ENCODE peak calls at places on chromosomes 5 and 9, in five cellular contexts. One of them, this sample, is unnamed.
A peak's percentile ranks its signal among the peaks of the same experiment; 100 is the strongest.

GRCh38 chr9:133131506-133131905 is 10.5 kb upstream of the RALGDS start:
- DNase-seq in heart right ventricle: no peak
- DNase-seq in left lung: no peak
- DNase-seq in A549: no peak
- DNase-seq in fibroblast of pulmonary artery: no peak
- DNase-seq in this sample: no peak

GRCh38 chr9:77883846-77884771 is 147.5 kb downstream of the GNAQ start:
- DNase-seq in heart right ventricle: no peak
- DNase-seq in left lung: no peak
- DNase-seq in A549: no peak
- DNase-seq in fibroblast of pulmonary artery: peak; percentile 51
- DNase-seq in this sample: no peak

GRCh38 chr5:55172937-55173695 is at the start of gene CDC20B:
- DNase-seq in heart right ventricle: peak; percentile 76
- DNase-seq in left lung: peak; percentile 61
- DNase-seq in A549: peak; percentile 68
- DNase-seq in fibroblast of pulmonary artery: peak; percentile 65
- DNase-seq in this sample: no peak

GRCh38 chr9:82273121-82273520 is 284.5 kb downstream of the SPATA31D1 start:
- DNase-seq in heart right ventricle: no peak
- DNase-seq in left lung: no peak
- DNase-seq in A549: no peak
- DNase-seq in fibroblast of pulmonary artery: no peak
- DNase-seq in this sample: no peak

GRCh38 chr9:12817702-12818101 is 42.9 kb downstream of the LURAP1L start:
- DNase-seq in heart right ventricle: peak; percentile 11
- DNase-seq in left lung: peak; percentile 56
- DNase-seq in A549: peak; percentile 95
- DNase-seq in fibroblast of pulmonary artery: peak; percentile 43
- DNase-seq in this sample: no peak

GRCh38 chr5:67235399-67236110 is 39.0 kb upstream of the CD180 start:
- DNase-seq in heart right ventricle: no peak
- DNase-seq in left lung: no peak
- DNase-seq in A549: no peak
- DNase-seq in fibroblast of pulmonary artery: no peak
- DNase-seq in this sample: no peak

GRCh38 chr5:171092194-171092593 is 216.9 kb upstream of the TLX3 start:
- DNase-seq in heart right ventricle: no peak
- DNase-seq in left lung: no peak
- DNase-seq in A549: peak; percentile 3
- DNase-seq in fibroblast of pulmonary artery: peak; percentile 78
- DNase-seq in this sample: no peak

GRCh38 chr5:14263700-14264099 is 120.6 kb downstream of the TRIO start:
- DNase-seq in heart right ventricle: no peak
- DNase-seq in left lung: no peak
- DNase-seq in A549: no peak
- DNase-seq in fibroblast of pulmonary artery: no peak
- DNase-seq in this sample: no peak

GRCh38 chr5:132469380-132470372 is 20.9 kb downstream of the IRF1 start:
- DNase-seq in heart right ventricle: no peak
- DNase-seq in left lung: peak; percentile 17
- DNase-seq in A549: no peak
- DNase-seq in fibroblast of pulmonary artery: peak; percentile 33
- DNase-seq in this sample: no peak

GRCh38 chr9:108834959-108835696 is 20.7 kb downstream of the ACTL7B start:
- DNase-seq in heart right ventricle: no peak
- DNase-seq in left lung: no peak
- DNase-seq in A549: no peak
- DNase-seq in fibroblast of pulmonary artery: peak; percentile 10
- DNase-seq in this sample: no peak

GRCh38 chr5:143931389-143931984 is 119.5 kb downstream of the HMHB1 start:
- DNase-seq in heart right ventricle: no peak
- DNase-seq in left lung: no peak
- DNase-seq in A549: no peak
- DNase-seq in fibroblast of pulmonary artery: no peak
- DNase-seq in this sample: no peak

GRCh38 chr5:168647083-168647482 is 67.9 kb upstream of the PANK3 start:
- DNase-seq in heart right ventricle: no peak
- DNase-seq in left lung: no peak
- DNase-seq in A549: peak; percentile 70
- DNase-seq in fibroblast of pulmonary artery: no peak
- DNase-seq in this sample: peak; percentile 43

GRCh38 chr5:43601454-43602260 is 1.3 kb upstream of the NNT start:
- DNase-seq in heart right ventricle: no peak
- DNase-seq in left lung: no peak
- DNase-seq in A549: no peak
- DNase-seq in fibroblast of pulmonary artery: peak; percentile 27
- DNase-seq in this sample: no peak

GRCh38 chr9:3650994-3651622 is 125.3 kb upstream of the RFX3 start:
- DNase-seq in heart right ventricle: no peak
- DNase-seq in left lung: no peak
- DNase-seq in A549: no peak
- DNase-seq in fibroblast of pulmonary artery: no peak
- DNase-seq in this sample: no peak

GRCh38 chr5:142235050-142235797 is 89.6 kb downstream of the SPRY4 start:
- DNase-seq in heart right ventricle: no peak
- DNase-seq in left lung: no peak
- DNase-seq in A549: no peak
- DNase-seq in fibroblast of pulmonary artery: peak; percentile 19
- DNase-seq in this sample: no peak

GRCh38 chr5:88675159-88675757 is 207.7 kb downstream of the MEF2C start:
- DNase-seq in heart right ventricle: no peak
- DNase-seq in left lung: no peak
- DNase-seq in A549: no peak
- DNase-seq in fibroblast of pulmonary artery: no peak
- DNase-seq in this sample: no peak

GRCh38 chr5:180683523-180683922 is 34.1 kb upstream of the FLT4 start:
- DNase-seq in heart right ventricle: no peak
- DNase-seq in left lung: no peak
- DNase-seq in A549: no peak
- DNase-seq in fibroblast of pulmonary artery: no peak
- DNase-seq in this sample: no peak

GRCh38 chr9:28868224-28868623 is 1294.9 kb upstream of the C9orf72 start:
- DNase-seq in heart right ventricle: no peak
- DNase-seq in left lung: no peak
- DNase-seq in A549: no peak
- DNase-seq in fibroblast of pulmonary artery: no peak
- DNase-seq in this sample: no peak

GRCh38 chr5:112616812-112617547 is 120.7 kb upstream of the APC start:
- DNase-seq in heart right ventricle: no peak
- DNase-seq in left lung: no peak
- DNase-seq in A549: no peak
- DNase-seq in fibroblast of pulmonary artery: no peak
- DNase-seq in this sample: no peak

GRCh38 chr5:91499943-91500531 is 116.9 kb upstream of the ARRDC3 start:
- DNase-seq in heart right ventricle: no peak
- DNase-seq in left lung: no peak
- DNase-seq in A549: peak; percentile 42
- DNase-seq in fibroblast of pulmonary artery: peak; percentile 69
- DNase-seq in this sample: peak; percentile 29

GRCh38 chr9:127749090-127749787 is 14.1 kb upstream of the TOR2A start:
- DNase-seq in heart right ventricle: no peak
- DNase-seq in left lung: no peak
- DNase-seq in A549: no peak
- DNase-seq in fibroblast of pulmonary artery: no peak
- DNase-seq in this sample: no peak

GRCh38 chr5:146338774-146339714 is at the start of gene POU4F3:
- DNase-seq in heart right ventricle: no peak
- DNase-seq in left lung: no peak
- DNase-seq in A549: peak; percentile 23
- DNase-seq in fibroblast of pulmonary artery: no peak
- DNase-seq in this sample: no peak

GRCh38 chr5:57539281-57539701 is 56.7 kb upstream of the ACTBL2 start:
- DNase-seq in heart right ventricle: no peak
- DNase-seq in left lung: no peak
- DNase-seq in A549: no peak
- DNase-seq in fibroblast of pulmonary artery: no peak
- DNase-seq in this sample: peak; percentile 88

GRCh38 chr9:113929634-113930092 is 53.6 kb downstream of the ZNF618 start:
- DNase-seq in heart right ventricle: no peak
- DNase-seq in left lung: no peak
- DNase-seq in A549: no peak
- DNase-seq in fibroblast of pulmonary artery: peak; percentile 89
- DNase-seq in this sample: peak; percentile 17

GRCh38 chr5:55096860-55097259 is 5.6 kb upstream of the GZMA start:
- DNase-seq in heart right ventricle: no peak
- DNase-seq in left lung: no peak
- DNase-seq in A549: no peak
- DNase-seq in fibroblast of pulmonary artery: no peak
- DNase-seq in this sample: no peak

GRCh38 chr9:69079186-69079585 is 43.6 kb downstream of the FXN start:
- DNase-seq in heart right ventricle: no peak
- DNase-seq in left lung: no peak
- DNase-seq in A549: no peak
- DNase-seq in fibroblast of pulmonary artery: no peak
- DNase-seq in this sample: no peak

GRCh38 chr5:74299833-74300232 is 340.7 kb downstream of the ENC1 start:
- DNase-seq in heart right ventricle: no peak
- DNase-seq in left lung: no peak
- DNase-seq in A549: no peak
- DNase-seq in fibroblast of pulmonary artery: no peak
- DNase-seq in this sample: no peak

GRCh38 chr5:74304536-74304935 is 336.0 kb downstream of the ENC1 start:
- DNase-seq in heart right ventricle: no peak
- DNase-seq in left lung: no peak
- DNase-seq in A549: no peak
- DNase-seq in fibroblast of pulmonary artery: no peak
- DNase-seq in this sample: no peak

GRCh38 chr5:74303575-74303974 is 337.0 kb downstream of the ENC1 start:
- DNase-seq in heart right ventricle: no peak
- DNase-seq in left lung: no peak
- DNase-seq in A549: no peak
- DNase-seq in fibroblast of pulmonary artery: peak; percentile 42
- DNase-seq in this sample: no peak

GRCh38 chr5:74296685-74297084 is 343.8 kb downstream of the ENC1 start:
- DNase-seq in heart right ventricle: no peak
- DNase-seq in left lung: no peak
- DNase-seq in A549: no peak
- DNase-seq in fibroblast of pulmonary artery: peak; percentile 76
- DNase-seq in this sample: no peak

DNA sequence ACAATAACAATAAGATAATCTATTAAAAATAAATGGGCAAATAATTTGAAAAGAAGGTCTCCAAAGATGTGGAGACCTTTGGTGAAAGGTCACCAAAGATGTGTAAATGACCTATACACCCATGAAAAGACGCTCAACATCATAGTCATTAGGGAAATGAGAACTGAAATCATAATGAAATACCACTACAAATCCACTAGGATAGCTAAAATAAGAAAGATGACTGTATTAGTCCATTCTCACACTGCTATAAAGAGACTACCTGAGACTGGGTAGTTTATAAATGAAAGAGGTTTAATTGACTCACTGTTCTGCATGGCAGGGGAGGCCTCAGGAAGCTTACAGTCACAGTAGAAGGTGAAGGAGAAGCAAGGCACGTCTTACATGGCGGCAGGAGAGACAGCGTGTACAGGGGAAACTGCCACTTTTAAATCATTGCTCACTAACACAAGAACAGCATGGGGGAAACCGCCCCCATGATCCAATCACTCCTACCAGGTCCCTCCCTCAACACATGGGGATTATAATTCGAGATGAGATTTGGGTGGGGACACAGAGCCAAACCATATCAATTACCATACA is 339.6 kb downstream of the ENC1 start:
- DNase-seq in heart right ventricle: no peak
- DNase-seq in left lung: no peak
- DNase-seq in A549: no peak
- DNase-seq in fibroblast of pulmonary artery: no peak
- DNase-seq in this sample: no peak
- TF ChIP-seq CTCF in heart right ventricle: no peak
- TF ChIP-seq CTCF in left lung: no peak
- TF ChIP-seq CTCF in A549: no peak
- TF ChIP-seq CTCF in fibroblast of pulmonary artery: no peak
- TF ChIP-seq CTCF in this sample: no peak

DNA sequence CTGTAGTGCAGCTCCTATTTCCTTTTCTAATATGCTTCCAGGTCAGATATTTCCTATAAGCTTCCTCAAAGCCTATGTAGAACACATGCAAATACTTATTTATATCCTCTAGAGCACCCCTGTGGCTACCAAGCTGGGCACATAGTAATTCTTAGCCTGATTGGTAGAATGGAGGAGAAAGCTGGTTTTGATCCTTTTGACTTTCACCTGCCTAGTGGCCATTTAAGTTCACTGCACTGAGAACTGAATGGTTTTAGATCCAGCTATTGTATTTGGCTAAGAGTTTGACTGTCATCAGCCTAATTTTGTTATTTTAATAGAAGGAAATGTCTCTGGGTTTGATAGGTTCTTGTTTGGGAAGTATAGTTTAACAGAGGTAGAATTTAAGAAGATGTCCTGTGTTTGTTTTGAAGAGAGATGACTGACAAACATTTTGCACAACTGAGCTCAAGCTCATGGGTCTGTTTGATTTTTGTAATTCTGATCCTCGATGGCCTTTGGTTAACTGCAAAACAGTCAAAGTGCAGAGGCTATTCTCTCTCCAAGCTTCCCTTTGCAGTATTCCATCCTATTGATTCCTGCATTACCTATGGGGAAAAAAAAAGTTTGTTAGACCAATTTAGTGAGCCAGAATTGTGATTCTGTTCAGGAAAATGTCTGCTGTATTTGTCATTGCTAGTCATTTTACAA is 85.4 kb downstream of the KCNN2 start:
- DNase-seq in heart right ventricle: no peak
- DNase-seq in left lung: no peak
- DNase-seq in A549: peak; percentile 11
- DNase-seq in fibroblast of pulmonary artery: peak; percentile 6
- DNase-seq in this sample: no peak
- TF ChIP-seq CTCF in heart right ventricle: no peak
- TF ChIP-seq CTCF in left lung: no peak
- TF ChIP-seq CTCF in A549: no peak
- TF ChIP-seq CTCF in fibroblast of pulmonary artery: peak; percentile 30
- TF ChIP-seq CTCF in this sample: no peak

GRCh38 chr9:26811106-26811505 is 81.5 kb downstream of the CAAP1 start:
- DNase-seq in heart right ventricle: no peak
- DNase-seq in left lung: no peak
- DNase-seq in A549: no peak
- DNase-seq in fibroblast of pulmonary artery: peak; percentile 1
- DNase-seq in this sample: no peak
- TF ChIP-seq CTCF in heart right ventricle: no peak
- TF ChIP-seq CTCF in left lung: no peak
- TF ChIP-seq CTCF in A549: no peak
- TF ChIP-seq CTCF in fibroblast of pulmonary artery: no peak
- TF ChIP-seq CTCF in this sample: no peak

GRCh38 chr9:89493181-89493580 is 4.7 kb downstream of the SEMA4D start:
- DNase-seq in heart right ventricle: no peak
- DNase-seq in left lung: no peak
- DNase-seq in A549: no peak
- DNase-seq in fibroblast of pulmonary artery: no peak
- DNase-seq in this sample: no peak

GRCh38 chr9:89495824-89496555 is 1.9 kb downstream of the SEMA4D start:
- DNase-seq in heart right ventricle: no peak
- DNase-seq in left lung: no peak
- DNase-seq in A549: no peak
- DNase-seq in fibroblast of pulmonary artery: no peak
- DNase-seq in this sample: no peak

GRCh38 chr9:89493671-89494070 is 4.2 kb downstream of the SEMA4D start:
- DNase-seq in heart right ventricle: no peak
- DNase-seq in left lung: no peak
- DNase-seq in A549: no peak
- DNase-seq in fibroblast of pulmonary artery: no peak
- DNase-seq in this sample: no peak

GRCh38 chr9:89492586-89492985 is 5.3 kb downstream of the SEMA4D start:
- DNase-seq in heart right ventricle: no peak
- DNase-seq in left lung: no peak
- DNase-seq in A549: no peak
- DNase-seq in fibroblast of pulmonary artery: no peak
- DNase-seq in this sample: no peak

GRCh38 chr9:89494199-89494598 is 3.7 kb downstream of the SEMA4D start:
- DNase-seq in heart right ventricle: no peak
- DNase-seq in left lung: no peak
- DNase-seq in A549: no peak
- DNase-seq in fibroblast of pulmonary artery: no peak
- DNase-seq in this sample: no peak
- TF ChIP-seq CTCF in heart right ventricle: no peak
- TF ChIP-seq CTCF in left lung: no peak
- TF ChIP-seq CTCF in A549: no peak
- TF ChIP-seq CTCF in fibroblast of pulmonary artery: no peak
- TF ChIP-seq CTCF in this sample: no peak